ENCODE peak calls at places on chromosomes 13 and 19, in seven cellular contexts. T is epithelial cell of proximal tubule; R is suprapubic skin; A is stimulated activated CD8-positive, alpha-beta memory T cell treated with anti-CD3 and anti-CD28 coated beads, Interleukin-7, amount 100 ng/mL, for 1 hour; O is LHCN-M2; Z is activated CD4-positive, alpha-beta T cell treated with anti-CD3 and anti-CD28 coated beads for 24 hours; K is GM13976. E is an unnamed sample.
A peak's percentile ranks its signal among the peaks of the same experiment; 100 is the strongest.

GRCh38 chr13:98752111-98752941 is at the start of gene SLC15A1:
- DNase-seq in T (no peak), R (no peak), A (no peak), O (no peak), Z (no peak), K (no peak), E (no peak)

GRCh38 chr13:59533561-59534337 is 630.0 kb downstream of the DIAPH3 start:
- DNase-seq in T (no peak), R (no peak), A (no peak), O (peak; percentile 11), Z (no peak), K (no peak), E (no peak)

GRCh38 chr19:28403698-28404099 is 809.3 kb downstream of the UQCRFS1 start:
- DNase-seq in T (no peak), R (no peak), A (no peak), O (no peak), Z (no peak), K (no peak), E (no peak)

GRCh38 chr19:48969276-48970138 is 4.4 kb downstream of the FTL start:
- DNase-seq in T (no peak), R (no peak), A (no peak), O (no peak), Z (no peak), K (no peak), E (peak; percentile 49)

GRCh38 chr19:43462887-43463380 is 2.5 kb downstream of the LYPD3 start:
- DNase-seq in T (no peak), R (no peak), A (no peak), O (no peak), Z (no peak), K (no peak), E (no peak)

GRCh38 chr13:43787998-43788397 is 1.2 kb upstream of the ENOX1 start:
- DNase-seq in T (no peak), R (no peak), A (no peak), O (peak; percentile 60), Z (no peak), K (peak; percentile 29), E (peak; percentile 61)

GRCh38 chr19:43362745-43363144 is 9.3 kb downstream of the CD177 start:
- DNase-seq in T (no peak), R (no peak), A (no peak), O (no peak), Z (no peak), K (no peak), E (no peak)

GRCh38 chr13:28327761-28328607 is 166.9 kb downstream of the FLT1 start:
- DNase-seq in T (no peak), R (no peak), A (no peak), O (no peak), Z (no peak), K (no peak), E (no peak)

GRCh38 chr13:60758637-60759036 is 361.6 kb downstream of the TDRD3 start:
- DNase-seq in T (no peak), R (no peak), A (no peak), O (no peak), Z (no peak), K (no peak), E (no peak)

GRCh38 chr13:50284540-50284939 is 269.3 kb downstream of the KCNRG start:
- DNase-seq in T (no peak), R (no peak), A (no peak), O (no peak), Z (no peak), K (no peak), E (peak; percentile 40)